ENCODE peak calls at places on chromosomes 16 and 17, in nine cellular contexts. L is NCI-H187; T is GM19239; N is activated naive CD4-positive, alpha-beta T cell treated with anti-CD3 and anti-CD28 coated beads, Interleukin-2, amount 10 ng/mL, durations not matched to agents 7 days and 5 days; A is foreskin fibroblast; W is activated gamma-delta T cell treated with Interleukin-2 at 50 U/mL for 16 hours; J is GM10248; V is non-pigmented ciliary epithelial cell; U is endothelial cell of umbilical vein. C is an unnamed sample.

GRCh38 chr16:56382901-56383355 is 42.4 kb downstream of the AMFR start:
- DNase-seq in T (no peak), A (no peak), V (no peak), N (no peak), J (no peak), U (no peak), L (no peak), W (no peak), C (peak; percentile 8)

GRCh38 chr16:88905563-88905962 is 39.1 kb upstream of the PABPN1L start:
- DNase-seq in L (no peak), W (no peak), U (no peak), N (no peak), J (peak; percentile 85), T (peak; percentile 68), A (no peak), V (no peak), C (no peak)

GRCh38 chr17:81339502-81340296 is 44.6 kb upstream of the SLC38A10 start:
- DNase-seq in U (no peak), A (no peak), V (no peak), W (no peak), T (no peak), J (no peak), L (no peak), N (no peak), C (no peak)

GRCh38 chr17:81641825-81642489 is 5.0 kb downstream of the TSPAN10 start:
- DNase-seq in T (no peak), N (no peak), L (no peak), W (no peak), V (peak; percentile 26), J (no peak), U (no peak), A (peak; percentile 62), C (no peak)

GRCh38 chr16:16182918-16183317 is 40.4 kb downstream of the ABCC6 start:
- DNase-seq in L (no peak), A (no peak), N (no peak), T (no peak), W (no peak), J (no peak), V (no peak), U (no peak), C (no peak)

GRCh38 chr16:4244881-4245280 is 3.0 kb upstream of the SRL start:
- DNase-seq in W (no peak), V (no peak), U (no peak), T (no peak), A (no peak), J (no peak), L (no peak), N (no peak), C (no peak)

GRCh38 chr16:4690946-4691665 is 2.3 kb upstream of the NUDT16L1 start:
- DNase-seq in J (no peak), T (no peak), L (no peak), A (no peak), U (no peak), V (no peak), N (peak; percentile 18), W (no peak), C (no peak)

GRCh38 chr16:29978564-29979270 is 5.0 kb downstream of the TAOK2 start:
- DNase-seq in N (no peak), U (no peak), V (no peak), J (no peak), L (no peak), T (no peak), W (no peak), A (no peak), C (no peak)

GRCh38 chr16:80273635-80274538 is 266.9 kb upstream of the DYNLRB2 start:
- DNase-seq in T (no peak), L (no peak), J (no peak), A (no peak), V (peak; percentile 49), U (no peak), W (no peak), N (no peak), C (no peak)

GRCh38 chr17:40548982-40549680 is 16.1 kb downstream of the CCR7 start:
- DNase-seq in N (peak; percentile 18), U (peak; percentile 87), T (no peak), J (no peak), W (no peak), V (peak; percentile 59), L (no peak), A (peak; percentile 96), C (peak; percentile 46)

GRCh38 chr17:4881761-4882555 is 17.4 kb upstream of the C17orf107 start:
- DNase-seq in T (peak; percentile 63), N (peak; percentile 78), W (peak; percentile 65), J (peak; percentile 79), A (no peak), L (peak; percentile 33), U (peak; percentile 52), V (no peak), C (no peak)

GRCh38 chr17:37744961-37745800 is at the start of gene HNF1B:
- DNase-seq in N (no peak), L (no peak), J (peak; percentile 80), T (peak; percentile 70), V (no peak), U (no peak), W (no peak), A (no peak), C (no peak)

GRCh38 chr17:63405741-63406261 is 40.3 kb downstream of the CYB561 start:
- DNase-seq in U (peak; percentile 83), V (peak; percentile 60), L (no peak), T (no peak), A (peak; percentile 73), J (peak; percentile 47), W (no peak), N (no peak), C (peak; percentile 57)

GRCh38 chr17:27240086-27240801 is 53.7 kb upstream of the WSB1 start:
- DNase-seq in J (no peak), A (no peak), L (no peak), V (no peak), N (no peak), W (no peak), U (no peak), T (no peak), C (no peak)

GRCh38 chr16:29852654-29853053 is 10.4 kb downstream of the CDIPT start:
- DNase-seq in N (no peak), V (no peak), U (peak; percentile 81), W (no peak), T (no peak), J (no peak), L (no peak), A (peak; percentile 83), C (peak; percentile 64)

C was measured in pulmonary artery endothelial cell.